ENCODE peak calls at places on chromosomes 5 and 9, in eight cellular contexts. R is amygdala; H is fibroblast of mammary gland; N is activated T-cell treated with anti-CD3 and anti-CD28 coated beads for 1 hour; O is non-pigmented ciliary epithelial cell; D is stimulated activated CD4-positive, alpha-beta T cell treated with anti-CD3 and anti-CD28 coated beads, Interleukin-12 subunit alpha, Interleukin-12 subunit beta, amount 100 ng/mL, for 4 hours; S is astrocyte of the spinal cord; I is stimulated activated CD8-positive, alpha-beta memory T cell treated with anti-CD3 and anti-CD28 coated beads, Interleukin-2, amount 100 ng/mL, for 48 hours. C is an unnamed sample.

GRCh38 chr9:93666279-93666784 is 89.9 kb downstream of the PHF2 start:
- DNase-seq in R (no peak), D (no peak), H (no peak), I (no peak), O (no peak), N (no peak), S (no peak), C (no peak)

GRCh38 chr5:55502759-55503158 is 32.0 kb downstream of the PLPP1 start:
- DNase-seq in R (no peak), H (no peak), O (no peak), N (no peak), D (no peak), S (no peak), I (no peak), C (no peak)

GRCh38 chr9:83199240-83199639 is 136.3 kb upstream of the RASEF start:
- DNase-seq in H (peak), O (peak), D (no peak), N (no peak), I (no peak), S (peak), R (peak), C (peak)

GRCh38 chr9:125989090-125989501 is 241.9 kb downstream of the PBX3 start:
- DNase-seq in H (no peak), S (no peak), I (no peak), N (no peak), D (no peak), O (no peak), R (no peak), C (no peak)

GRCh38 chr5:41772071-41772470 is 98.2 kb downstream of the OXCT1 start:
- DNase-seq in S (no peak), I (no peak), D (no peak), N (no peak), O (no peak), R (no peak), H (no peak), C (no peak)

GRCh38 chr5:143693691-143694252 is 118.2 kb upstream of the HMHB1 start:
- DNase-seq in R (no peak), O (no peak), S (peak), H (no peak), I (no peak), D (no peak), N (no peak), C (no peak)

GRCh38 chr9:134698587-134699342 is 57.2 kb downstream of the COL5A1 start:
- DNase-seq in I (peak), N (peak), D (peak), O (no peak), H (peak), R (no peak), S (peak), C (no peak)

GRCh38 chr5:74625742-74626241 is 14.7 kb downstream of the ENC1 start:
- DNase-seq in H (peak), N (no peak), D (no peak), S (peak), I (no peak), R (no peak), O (no peak), C (no peak)

GRCh38 chr5:1942158-1942557 is 59.4 kb upstream of the IRX4 start:
- DNase-seq in H (no peak), I (no peak), D (no peak), N (no peak), O (no peak), S (no peak), R (no peak), C (no peak)

GRCh38 chr5:154722936-154723335 is 32.2 kb upstream of the LARP1 start:
- DNase-seq in S (no peak), R (no peak), H (no peak), O (no peak), I (no peak), N (no peak), D (no peak), C (no peak)

GRCh38 chr9:6133346-6134063 is 82.1 kb upstream of the IL33 start:
- DNase-seq in D (no peak), H (peak), I (no peak), O (no peak), S (peak), N (no peak), R (no peak), C (peak)

GRCh38 chr5:33649801-33650482 is 209.2 kb downstream of the TARS1 start:
- DNase-seq in H (peak), O (peak), I (no peak), S (peak), D (no peak), R (no peak), N (no peak), C (peak)

GRCh38 chr5:160363661-160364060 is 6.8 kb downstream of the C1QTNF2 start:
- DNase-seq in N (no peak), S (no peak), H (no peak), I (no peak), O (no peak), D (no peak), R (no peak), C (no peak)

GRCh38 chr5:120874463-120874862 is 410.4 kb downstream of the PRR16 start:
- DNase-seq in I (no peak), S (no peak), N (no peak), O (no peak), R (no peak), H (no peak), D (no peak), C (no peak)

GRCh38 chr9:113623851-113624485 is 160.4 kb downstream of the RGS3 start:
- DNase-seq in S (no peak), D (no peak), H (no peak), R (no peak), N (no peak), O (no peak), I (no peak), C (no peak)

GRCh38 chr9:84301851-84302250 is 38.7 kb downstream of the SLC28A3 start:
- DNase-seq in S (peak), H (peak), R (no peak), D (no peak), N (no peak), I (no peak), O (no peak), C (no peak)

GRCh38 chr9:92728831-92729734 is 35.5 kb downstream of the BICD2 start:
- DNase-seq in D (no peak), I (no peak), R (no peak), N (no peak), O (no peak), S (no peak), H (peak), C (no peak)

GRCh38 chr5:128082551-128083032 is 974 bp upstream of the SLC12A2 start:
- DNase-seq in R (no peak), D (no peak), S (no peak), N (no peak), I (no peak), H (no peak), O (no peak), C (no peak)

GRCh38 chr9:120439147-120439546 is 140.8 kb downstream of the CDK5RAP2 start:
- DNase-seq in D (no peak), S (peak), O (no peak), N (no peak), H (peak), I (no peak), R (no peak), C (no peak)

GRCh38 chr5:29039994-29040393 is 2001.6 kb upstream of the CDH9 start:
- DNase-seq in O (no peak), D (no peak), H (no peak), I (no peak), N (no peak), R (no peak), S (no peak), C (no peak)

GRCh38 chr5:40679998-40680681 is 425 bp downstream of the PTGER4 start:
- DNase-seq in R (no peak), H (no peak), D (peak), I (no peak), S (no peak), N (no peak), O (no peak), C (no peak)

GRCh38 chr9:36731576-36731975 is 158.9 kb downstream of the MELK start:
- DNase-seq in I (no peak), S (no peak), H (peak), N (no peak), D (no peak), R (no peak), O (no peak), C (no peak)

GRCh38 chr9:37302277-37302676 is 120.2 kb upstream of the GRHPR start:
- DNase-seq in I (no peak), N (no peak), R (no peak), D (no peak), O (no peak), S (no peak), H (no peak), C (no peak)

GRCh38 chr5:157222506-157223230 is 42.0 kb downstream of the ITK start:
- DNase-seq in D (peak), R (no peak), I (no peak), S (peak), N (no peak), H (peak), O (peak), C (no peak)

GRCh38 chr5:155087036-155087435 is 73.5 kb downstream of the KIF4B start:
- DNase-seq in D (no peak), I (no peak), S (no peak), N (no peak), R (no peak), O (no peak), H (peak), C (no peak)

GRCh38 chr5:151856861-151857260 is 67.8 kb downstream of the GLRA1 start:
- DNase-seq in I (no peak), S (no peak), R (no peak), N (no peak), D (no peak), O (no peak), H (no peak), C (no peak)

GRCh38 chr9:137804908-137805356 is 72.7 kb upstream of the CACNA1B start:
- DNase-seq in I (no peak), S (no peak), N (no peak), R (no peak), D (no peak), O (no peak), H (peak), C (no peak)

GRCh38 chr5:107512029-107512428 is 158.7 kb downstream of the EFNA5 start:
- DNase-seq in S (no peak), I (no peak), D (no peak), O (no peak), H (no peak), N (no peak), R (no peak), C (no peak)

GRCh38 chr9:112382501-112383364 is 2.8 kb downstream of the HSDL2 start:
- DNase-seq in O (no peak), S (no peak), D (no peak), I (no peak), N (no peak), H (no peak), R (no peak), C (no peak)

GRCh38 chr9:92986175-92987110 is 39.1 kb downstream of the FGD3 start:
- DNase-seq in D (no peak), O (no peak), R (no peak), N (peak), S (no peak), H (peak), I (no peak), C (no peak)

GRCh38 chr5:140785905-140786686 is at the start of gene PCDHA1:
- DNase-seq in O (no peak), I (no peak), S (no peak), N (no peak), D (no peak), R (no peak), H (peak), C (no peak)

GRCh38 chr5:2183154-2184023 is 300.7 kb upstream of the IRX4 start:
- DNase-seq in H (no peak), D (no peak), N (no peak), S (no peak), R (no peak), O (no peak), I (no peak), C (no peak)

C was measured in epithelial cell of proximal tubule.